ENCODE peak calls at places on chromosomes 12 and 14, in four cellular contexts. One of them, this sample, is unnamed.

GRCh38 chr12:110015132-110015531 is 15.9 kb downstream of the ANKRD13A start:
- DNase-seq in mesendoderm: no peak
- DNase-seq in IMR-90: no peak
- DNase-seq in H9: no peak
- DNase-seq in this sample: no peak

GRCh38 chr12:113912761-113913295 is 53.3 kb downstream of the RBM19 start:
- DNase-seq in mesendoderm: peak
- DNase-seq in IMR-90: peak
- DNase-seq in H9: peak
- DNase-seq in this sample: peak

GRCh38 chr12:11689591-11690158 is 40.2 kb downstream of the ETV6 start:
- DNase-seq in mesendoderm: no peak
- DNase-seq in IMR-90: no peak
- DNase-seq in H9: no peak
- DNase-seq in this sample: no peak

GRCh38 chr12:41476499-41476898 is 288.4 kb downstream of the PDZRN4 start:
- DNase-seq in mesendoderm: no peak
- DNase-seq in IMR-90: no peak
- DNase-seq in H9: no peak
- DNase-seq in this sample: no peak

GRCh38 chr12:27821259-27821973 is 41.4 kb upstream of the MANSC4 start:
- DNase-seq in mesendoderm: peak
- DNase-seq in IMR-90: peak
- DNase-seq in H9: peak
- DNase-seq in this sample: no peak

GRCh38 chr14:100350283-100350926 is 27.3 kb downstream of the SLC25A47 start:
- DNase-seq in mesendoderm: no peak
- DNase-seq in IMR-90: no peak
- DNase-seq in H9: no peak
- DNase-seq in this sample: no peak

GRCh38 chr12:128783129-128783574 is 40.6 kb downstream of the SLC15A4 start:
- DNase-seq in mesendoderm: no peak
- DNase-seq in IMR-90: peak
- DNase-seq in H9: no peak
- DNase-seq in this sample: no peak

GRCh38 chr12:28866296-28866695 is 282.8 kb upstream of the FAR2 start:
- DNase-seq in mesendoderm: no peak
- DNase-seq in IMR-90: no peak
- DNase-seq in H9: no peak
- DNase-seq in this sample: no peak

GRCh38 chr12:20262131-20262530 is 106.2 kb upstream of the PDE3A start:
- DNase-seq in mesendoderm: no peak
- DNase-seq in IMR-90: no peak
- DNase-seq in H9: no peak
- DNase-seq in this sample: no peak

GRCh38 chr12:75528692-75529091 is 17.3 kb upstream of the KRR1 start:
- DNase-seq in mesendoderm: no peak
- DNase-seq in IMR-90: no peak
- DNase-seq in H9: no peak
- DNase-seq in this sample: no peak

GRCh38 chr12:103177624-103178023 is 220.2 kb downstream of the ASCL1 start:
- DNase-seq in mesendoderm: no peak
- DNase-seq in IMR-90: no peak
- DNase-seq in H9: no peak
- DNase-seq in this sample: no peak

GRCh38 chr12:86196465-86196864 is 59.7 kb downstream of the MGAT4C start:
- DNase-seq in mesendoderm: no peak
- DNase-seq in IMR-90: no peak
- DNase-seq in H9: no peak
- DNase-seq in this sample: no peak

GRCh38 chr12:111826316-111826715 is 15.7 kb upstream of the MAPKAPK5 start:
- DNase-seq in mesendoderm: no peak
- DNase-seq in IMR-90: no peak
- DNase-seq in H9: no peak
- DNase-seq in this sample: no peak

GRCh38 chr12:12919666-12920435 is 28.5 kb downstream of the GPRC5A start:
- DNase-seq in mesendoderm: no peak
- DNase-seq in IMR-90: no peak
- DNase-seq in H9: no peak
- DNase-seq in this sample: no peak

GRCh38 chr12:78494911-78495310 is 369.7 kb upstream of the SYT1 start:
- DNase-seq in mesendoderm: no peak
- DNase-seq in IMR-90: peak
- DNase-seq in H9: no peak
- DNase-seq in this sample: no peak

GRCh38 chr14:89573399-89573657 is 156.3 kb upstream of the FOXN3 start:
- DNase-seq in mesendoderm: no peak
- DNase-seq in IMR-90: no peak
- DNase-seq in H9: no peak
- DNase-seq in this sample: no peak

GRCh38 chr14:89572566-89573398 is 155.7 kb upstream of the FOXN3 start:
- DNase-seq in mesendoderm: no peak
- DNase-seq in IMR-90: no peak
- DNase-seq in H9: no peak
- DNase-seq in this sample: no peak

GRCh38 chr14:89575386-89576061 is 158.5 kb upstream of the FOXN3 start:
- DNase-seq in mesendoderm: no peak
- DNase-seq in IMR-90: no peak
- DNase-seq in H9: no peak
- DNase-seq in this sample: no peak

GRCh38 chr14:89574420-89574819 is 157.4 kb upstream of the FOXN3 start:
- DNase-seq in mesendoderm: peak
- DNase-seq in IMR-90: no peak
- DNase-seq in H9: no peak
- DNase-seq in this sample: no peak

GRCh38 chr14:89571502-89571901 is 154.5 kb upstream of the FOXN3 start:
- DNase-seq in mesendoderm: no peak
- DNase-seq in IMR-90: no peak
- DNase-seq in H9: no peak
- DNase-seq in this sample: no peak
- H4K5ac ChIP-seq in mesendoderm: no peak
- H4K5ac ChIP-seq in IMR-90: no peak
- H4K5ac ChIP-seq in H9: no peak
- H4K5ac ChIP-seq in this sample: no peak

GRCh38 chr14:103604620-103605019 is 24.4 kb upstream of the KLC1 start:
- DNase-seq in mesendoderm: no peak
- DNase-seq in IMR-90: no peak
- DNase-seq in H9: no peak
- DNase-seq in this sample: no peak
- H4K5ac ChIP-seq in mesendoderm: no peak
- H4K5ac ChIP-seq in IMR-90: no peak
- H4K5ac ChIP-seq in H9: no peak
- H4K5ac ChIP-seq in this sample: no peak

GRCh38 chr14:37857774-37858266 is 262.4 kb downstream of the TTC6 start:
- DNase-seq in mesendoderm: no peak
- DNase-seq in IMR-90: no peak
- DNase-seq in H9: no peak
- DNase-seq in this sample: no peak
- H4K5ac ChIP-seq in mesendoderm: no peak
- H4K5ac ChIP-seq in IMR-90: no peak
- H4K5ac ChIP-seq in H9: no peak
- H4K5ac ChIP-seq in this sample: no peak

GRCh38 chr12:104215638-104216297 is at the start of gene TXNRD1:
- DNase-seq in mesendoderm: peak
- DNase-seq in IMR-90: peak
- DNase-seq in H9: peak
- DNase-seq in this sample: peak

GRCh38 chr12:104207416-104207941 is 8.1 kb upstream of the TXNRD1 start:
- DNase-seq in mesendoderm: no peak
- DNase-seq in IMR-90: peak
- DNase-seq in H9: no peak
- DNase-seq in this sample: no peak

GRCh38 chr12:104213952-104214351 is 1.6 kb upstream of the TXNRD1 start:
- DNase-seq in mesendoderm: no peak
- DNase-seq in IMR-90: peak
- DNase-seq in H9: no peak
- DNase-seq in this sample: no peak

GRCh38 chr12:104216461-104217058 is 981 bp downstream of the TXNRD1 start:
- DNase-seq in mesendoderm: no peak
- DNase-seq in IMR-90: no peak
- DNase-seq in H9: no peak
- DNase-seq in this sample: no peak

GRCh38 chr12:104212516-104212915 is 3.1 kb upstream of the TXNRD1 start:
- DNase-seq in mesendoderm: no peak
- DNase-seq in IMR-90: peak
- DNase-seq in H9: no peak
- DNase-seq in this sample: no peak
- H4K5ac ChIP-seq in mesendoderm: no peak
- H4K5ac ChIP-seq in IMR-90: no peak
- H4K5ac ChIP-seq in H9: no peak
- H4K5ac ChIP-seq in this sample: no peak

DNA sequence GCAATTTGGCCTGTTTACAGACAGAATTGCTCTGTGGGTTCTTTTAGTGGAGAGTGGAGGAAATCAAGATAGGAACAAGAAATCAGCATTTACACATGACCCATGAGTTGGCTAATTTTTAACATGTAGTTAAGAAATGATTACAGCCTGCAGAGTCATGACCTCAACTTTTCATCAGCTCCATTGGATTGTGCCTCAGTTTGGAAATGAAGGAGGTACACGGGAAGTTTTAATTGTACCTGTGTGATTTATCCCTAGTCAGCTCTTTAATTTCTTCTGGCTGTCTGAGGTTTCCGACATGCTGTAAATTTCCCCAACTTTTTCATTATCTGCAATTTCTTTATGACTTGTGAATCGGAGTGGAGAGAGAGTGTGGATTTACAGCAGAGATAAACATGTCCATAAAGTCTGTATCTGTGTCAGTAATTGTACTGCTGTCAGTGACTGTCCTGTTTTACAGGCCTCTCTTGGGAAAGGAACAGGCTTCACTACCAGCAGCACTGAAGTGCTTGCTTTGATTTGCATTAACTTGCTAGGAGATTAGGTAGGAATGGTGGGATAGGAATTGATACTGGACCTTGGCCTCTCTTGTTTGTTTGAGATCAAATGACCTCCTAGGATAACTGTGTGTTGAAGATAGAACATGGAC is 49.2 kb downstream of the LIN52 start:
- DNase-seq in mesendoderm: peak
- DNase-seq in IMR-90: no peak
- DNase-seq in H9: no peak
- DNase-seq in this sample: no peak
- H4K5ac ChIP-seq in mesendoderm: no peak
- H4K5ac ChIP-seq in IMR-90: no peak
- H4K5ac ChIP-seq in H9: no peak
- H4K5ac ChIP-seq in this sample: no peak

GRCh38 chr12:122058750-122059149 is 19.8 kb upstream of the MLXIP start:
- DNase-seq in mesendoderm: no peak
- DNase-seq in IMR-90: no peak
- DNase-seq in H9: no peak
- DNase-seq in this sample: no peak
- H4K5ac ChIP-seq in mesendoderm: no peak
- H4K5ac ChIP-seq in IMR-90: no peak
- H4K5ac ChIP-seq in H9: no peak
- H4K5ac ChIP-seq in this sample: no peak

DNA sequence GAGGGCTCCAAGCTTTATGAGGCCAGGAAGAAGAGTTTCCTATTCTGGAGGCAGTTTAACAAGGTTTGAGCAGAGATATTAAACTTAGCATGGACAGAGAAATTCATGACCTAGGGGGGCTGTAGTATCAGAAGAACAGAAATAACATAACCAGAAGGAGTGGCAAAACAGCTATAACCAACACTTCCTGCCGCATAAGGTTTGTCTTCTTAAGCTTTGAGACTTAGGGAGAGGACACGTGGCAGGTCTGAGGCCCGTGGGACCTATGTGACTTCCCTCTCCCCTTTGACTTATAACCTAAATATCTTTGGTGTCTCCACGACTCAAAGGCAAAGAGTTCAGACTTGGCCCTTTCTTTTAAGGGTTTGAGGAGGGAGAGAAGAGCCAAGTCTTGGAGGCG is 119.1 kb upstream of the PZP start:
- DNase-seq in mesendoderm: no peak
- DNase-seq in IMR-90: no peak
- DNase-seq in H9: no peak
- DNase-seq in this sample: no peak
- H4K5ac ChIP-seq in mesendoderm: no peak
- H4K5ac ChIP-seq in IMR-90: no peak
- H4K5ac ChIP-seq in H9: no peak
- H4K5ac ChIP-seq in this sample: no peak

GRCh38 chr12:49973361-49973830 is 649 bp downstream of the AQP6 start:
- DNase-seq in mesendoderm: no peak
- DNase-seq in IMR-90: no peak
- DNase-seq in H9: no peak
- DNase-seq in this sample: no peak

GRCh38 chr12:49974677-49975369 is 2.1 kb downstream of the AQP6 start:
- DNase-seq in mesendoderm: no peak
- DNase-seq in IMR-90: no peak
- DNase-seq in H9: no peak
- DNase-seq in this sample: no peak

GRCh38 chr12:49975370-49975761 is 2.6 kb downstream of the AQP6 start:
- DNase-seq in mesendoderm: no peak
- DNase-seq in IMR-90: no peak
- DNase-seq in H9: peak
- DNase-seq in this sample: no peak

GRCh38 chr12:49972641-49973360 is at the start of gene AQP6:
- DNase-seq in mesendoderm: no peak
- DNase-seq in IMR-90: no peak
- DNase-seq in H9: no peak
- DNase-seq in this sample: no peak

GRCh38 chr12:49974231-49974675 is 1.5 kb downstream of the AQP6 start:
- DNase-seq in mesendoderm: peak
- DNase-seq in IMR-90: peak
- DNase-seq in H9: peak
- DNase-seq in this sample: peak
- H4K5ac ChIP-seq in mesendoderm: no peak
- H4K5ac ChIP-seq in IMR-90: no peak
- H4K5ac ChIP-seq in H9: no peak
- H4K5ac ChIP-seq in this sample: no peak

GRCh38 chr14:52417139-52417538 is 103.0 kb downstream of the PTGER2 start:
- DNase-seq in mesendoderm: no peak
- DNase-seq in IMR-90: no peak
- DNase-seq in H9: no peak
- DNase-seq in this sample: no peak
- H4K5ac ChIP-seq in mesendoderm: no peak
- H4K5ac ChIP-seq in IMR-90: no peak
- H4K5ac ChIP-seq in H9: no peak
- H4K5ac ChIP-seq in this sample: no peak

This sample was measured in H1.